ENCODE peak calls at places on chromosome 7, in six cellular contexts. R, H, D, S, G and P are unnamed samples.

GRCh38 chr7:158395780-158396214 is 191.8 kb downstream of the PTPRN2 start:
- DNase-seq in H (peak), R (no peak), S (peak), G (no peak), D (no peak), P (no peak)

GRCh38 chr7:5634107-5634950 is 147.1 kb downstream of the RNF216 start:
- DNase-seq in R (no peak), S (peak), D (peak), G (peak), H (no peak), P (peak)

GRCh38 chr7:2834748-2835441 is 9.2 kb downstream of the GNA12 start:
- DNase-seq in H (no peak), G (no peak), R (no peak), D (no peak), S (no peak), P (no peak)

GRCh38 chr7:84697506-84697905 is 489.4 kb downstream of the SEMA3D start:
- DNase-seq in G (no peak), D (peak), R (no peak), H (no peak), S (no peak), P (peak)

GRCh38 chr7:146235210-146235609 is 118.6 kb downstream of the CNTNAP2 start:
- DNase-seq in S (no peak), D (peak), R (no peak), H (no peak), G (no peak), P (no peak)

GRCh38 chr7:64880322-64881297 is 22.5 kb upstream of the ZNF273 start:
- DNase-seq in H (no peak), D (no peak), G (no peak), S (peak), R (no peak), P (no peak)

GRCh38 chr7:37031571-37032257 is 307.4 kb upstream of the AOAH start:
- DNase-seq in S (peak), G (peak), D (peak), H (peak), R (no peak), P (peak)

GRCh38 chr7:36214608-36215016 is 61.6 kb downstream of the EEPD1 start:
- DNase-seq in R (no peak), S (no peak), D (no peak), H (no peak), G (no peak), P (peak)

GRCh38 chr7:107815254-107815882 is 12.3 kb upstream of the SLC26A3 start:
- DNase-seq in S (no peak), G (no peak), H (no peak), D (no peak), R (no peak), P (no peak)

GRCh38 chr7:154746551-154746950 is 256.4 kb downstream of the PAXIP1 start:
- DNase-seq in S (no peak), G (no peak), D (no peak), R (no peak), H (no peak), P (no peak)

GRCh38 chr7:152467225-152467624 is 31.4 kb upstream of the KMT2C start:
- DNase-seq in R (no peak), D (no peak), S (no peak), H (no peak), G (no peak), P (no peak)

GRCh38 chr7:12436896-12437535 is 33.4 kb upstream of the VWDE start:
- DNase-seq in D (peak), G (no peak), H (peak), R (no peak), S (no peak), P (peak)

GRCh38 chr7:104328308-104328969 is at the start of gene LHFPL3:
- DNase-seq in D (peak), R (no peak), S (peak), H (no peak), G (no peak), P (no peak)

GRCh38 chr7:134553976-134554375 is 5.1 kb downstream of the AKR1B15 start:
- DNase-seq in S (no peak), D (peak), R (no peak), G (no peak), H (no peak), P (peak)

GRCh38 chr7:33979807-33980355 is 74.5 kb downstream of the BMPER start:
- DNase-seq in D (peak), S (no peak), R (no peak), G (no peak), H (no peak), P (peak)

GRCh38 chr7:65269150-65269856 is 104.4 kb upstream of the ZNF92 start:
- DNase-seq in G (no peak), R (peak), D (peak), H (peak), S (peak), P (peak)

GRCh38 chr7:13850185-13850752 is 139.2 kb downstream of the ETV1 start:
- DNase-seq in G (no peak), H (no peak), D (peak), S (no peak), R (no peak), P (peak)

GRCh38 chr7:6730343-6730633 is 23.5 kb upstream of the ZNF12 start:
- DNase-seq in R (no peak), G (no peak), H (no peak), D (peak), S (no peak), P (peak)

GRCh38 chr7:29987083-29987482 is 2.5 kb downstream of the SCRN1 start:
- DNase-seq in D (peak), R (no peak), S (no peak), H (no peak), G (no peak), P (peak)

GRCh38 chr7:100691676-100692577 is 2.1 kb downstream of the GIGYF1 start:
- DNase-seq in H (peak), D (peak), G (peak), R (peak), S (peak), P (peak)

GRCh38 chr7:48090095-48090805 is 1.2 kb downstream of the UPP1 start:
- DNase-seq in R (no peak), D (peak), H (no peak), S (peak), G (no peak), P (peak)

GRCh38 chr7:20700491-20701231 is 85.2 kb downstream of the ABCB5 start:
- DNase-seq in H (no peak), S (no peak), G (no peak), D (no peak), R (no peak), P (no peak)

GRCh38 chr7:120792091-120792860 is 65.7 kb downstream of the TSPAN12 start:
- DNase-seq in G (peak), D (peak), R (peak), S (peak), H (peak), P (peak)

GRCh38 chr7:101746311-101746710 is 71.1 kb upstream of the CUX1 start:
- DNase-seq in G (no peak), H (no peak), S (no peak), R (no peak), D (no peak), P (no peak)

GRCh38 chr7:20172736-20173334 is 44.3 kb downstream of the MACC1 start:
- DNase-seq in R (peak), H (peak), D (peak), S (peak), G (peak), P (peak)

GRCh38 chr7:55202150-55202913 is 162.8 kb upstream of the LANCL2 start:
- DNase-seq in D (no peak), G (no peak), S (no peak), R (no peak), H (no peak), P (no peak)

GRCh38 chr7:55593515-55594318 is 21.4 kb upstream of the VOPP1 start:
- DNase-seq in D (peak), R (no peak), S (peak), H (peak), G (peak), P (peak)

GRCh38 chr7:14938181-14938580 is 35.6 kb upstream of the DGKB start:
- DNase-seq in H (no peak), S (no peak), D (no peak), G (no peak), R (no peak), P (no peak)

GRCh38 chr7:73885975-73886798 is 25.2 kb downstream of the TMEM270 start:
- DNase-seq in R (no peak), D (peak), S (peak), G (peak), H (no peak), P (peak)

GRCh38 chr7:67392596-67393438 is 396.2 kb downstream of the TYW1 start:
- DNase-seq in D (no peak), H (no peak), S (peak), G (no peak), R (no peak), P (no peak)